ENCODE peak calls at places on chromosome 6, in five cellular contexts. F, V, M, P and X are unnamed samples.

GRCh38 chr6:24720131-24720603 is 1.2 kb upstream of the C6orf62 start:
- DNase-seq in M (peak), V (peak), F (peak), P (peak), X (peak)

GRCh38 chr6:144744720-144745119 is 459.6 kb downstream of the UTRN start:
- DNase-seq in V (no peak), F (no peak), M (no peak), P (peak), X (no peak)

GRCh38 chr6:16591681-16592549 is 169.3 kb downstream of the ATXN1 start:
- DNase-seq in V (no peak), M (no peak), P (no peak), F (no peak), X (peak)

GRCh38 chr6:124792386-124792785 is 169.9 kb upstream of the RNF217 start:
- DNase-seq in M (no peak), F (no peak), V (no peak), P (no peak), X (no peak)

GRCh38 chr6:131658287-131658686 is 21.2 kb downstream of the ENPP3 start:
- DNase-seq in P (no peak), V (no peak), F (no peak), M (no peak), X (no peak)

GRCh38 chr6:35694462-35694861 is 5.7 kb upstream of the FKBP5 start:
- DNase-seq in M (peak), F (peak), V (no peak), P (no peak), X (peak)

GRCh38 chr6:38509713-38510112 is 130.0 kb downstream of the BTBD9 start:
- DNase-seq in M (no peak), P (peak), V (no peak), F (no peak), X (no peak)

GRCh38 chr6:150685860-150686259 is 86.2 kb downstream of the PLEKHG1 start:
- DNase-seq in F (peak), M (peak), P (peak), V (peak), X (peak)

GRCh38 chr6:144417686-144418085 is 132.6 kb downstream of the UTRN start:
- DNase-seq in P (no peak), V (peak), M (no peak), F (no peak), X (no peak)

GRCh38 chr6:30882764-30883475 is 1.4 kb upstream of the DDR1 start:
- DNase-seq in M (peak), V (no peak), F (peak), P (no peak), X (no peak)

GRCh38 chr6:30881392-30881986 is 2.8 kb upstream of the DDR1 start:
- DNase-seq in F (no peak), V (no peak), M (no peak), P (no peak), X (no peak)

GRCh38 chr6:30880563-30881252 is 3.6 kb upstream of the DDR1 start:
- DNase-seq in P (no peak), V (no peak), F (no peak), M (no peak), X (no peak)

GRCh38 chr6:30883476-30883742 is 910 bp upstream of the DDR1 start:
- DNase-seq in V (no peak), P (no peak), F (no peak), M (no peak), X (no peak)

DNA sequence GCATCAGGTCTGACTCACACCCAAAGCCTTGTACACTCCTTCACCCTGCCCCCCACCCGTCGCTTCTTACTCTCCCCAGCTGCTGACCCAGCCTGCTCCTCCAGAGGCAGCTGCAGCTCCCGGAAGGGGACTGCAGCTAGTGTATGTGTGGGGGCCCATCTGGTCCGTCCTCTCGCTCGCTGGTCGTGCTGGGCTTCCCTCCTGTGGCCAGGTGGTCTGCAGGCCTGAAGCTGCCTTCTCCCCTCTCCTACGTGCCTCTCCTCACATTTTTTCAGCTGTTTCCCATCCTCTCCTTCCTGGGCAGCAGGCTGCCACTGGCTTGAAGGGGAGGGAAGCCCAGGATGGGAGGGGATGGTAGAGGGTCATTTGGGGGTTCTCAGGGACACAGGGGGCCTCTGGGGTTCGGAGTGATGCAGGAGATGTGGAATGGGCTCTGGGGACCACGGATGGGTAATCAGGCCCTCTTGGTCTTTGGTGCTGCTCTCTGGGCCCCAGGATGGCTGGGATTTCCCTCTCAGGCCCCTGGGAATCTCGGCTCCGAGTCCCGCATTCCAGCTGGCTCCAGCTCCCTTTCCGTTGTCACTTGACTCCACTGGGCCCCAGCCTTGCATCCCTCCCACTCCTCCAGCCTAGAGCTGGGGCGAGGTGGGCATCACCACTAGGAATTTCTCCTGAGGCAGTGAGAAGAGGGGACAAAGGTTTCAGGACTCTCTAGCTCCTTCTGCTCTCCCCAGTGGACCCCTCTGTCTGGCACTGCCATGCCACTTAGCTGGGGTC is 2.1 kb upstream of the DDR1 start:
- DNase-seq in F (no peak), V (no peak), M (no peak), P (no peak), X (no peak)
- TF ChIP-seq POLR2A in F (no peak), V (no peak), M (no peak), P (no peak), X (no peak)

GRCh38 chr6:148332088-148332487 is 10.6 kb upstream of the SASH1 start:
- DNase-seq in F (no peak), M (no peak), V (no peak), P (no peak), X (no peak)
- TF ChIP-seq MYC in F (no peak), M (no peak), V (no peak), P (no peak), X (no peak)

GRCh38 chr6:27279513-27280063 is 32.1 kb downstream of the PRSS16 start:
- DNase-seq in F (no peak), V (no peak), M (peak), P (no peak), X (no peak)

GRCh38 chr6:27280540-27281000 is 31.5 kb downstream of the POM121L2 start:
- DNase-seq in M (peak), P (peak), V (no peak), F (no peak), X (no peak)

GRCh38 chr6:27280064-27280539 is 32.0 kb downstream of the POM121L2 start:
- DNase-seq in V (peak), F (no peak), M (peak), P (peak), X (peak)

GRCh38 chr6:27273783-27274182 is 26.3 kb downstream of the PRSS16 start:
- DNase-seq in F (no peak), P (no peak), V (no peak), M (no peak), X (no peak)

DNA sequence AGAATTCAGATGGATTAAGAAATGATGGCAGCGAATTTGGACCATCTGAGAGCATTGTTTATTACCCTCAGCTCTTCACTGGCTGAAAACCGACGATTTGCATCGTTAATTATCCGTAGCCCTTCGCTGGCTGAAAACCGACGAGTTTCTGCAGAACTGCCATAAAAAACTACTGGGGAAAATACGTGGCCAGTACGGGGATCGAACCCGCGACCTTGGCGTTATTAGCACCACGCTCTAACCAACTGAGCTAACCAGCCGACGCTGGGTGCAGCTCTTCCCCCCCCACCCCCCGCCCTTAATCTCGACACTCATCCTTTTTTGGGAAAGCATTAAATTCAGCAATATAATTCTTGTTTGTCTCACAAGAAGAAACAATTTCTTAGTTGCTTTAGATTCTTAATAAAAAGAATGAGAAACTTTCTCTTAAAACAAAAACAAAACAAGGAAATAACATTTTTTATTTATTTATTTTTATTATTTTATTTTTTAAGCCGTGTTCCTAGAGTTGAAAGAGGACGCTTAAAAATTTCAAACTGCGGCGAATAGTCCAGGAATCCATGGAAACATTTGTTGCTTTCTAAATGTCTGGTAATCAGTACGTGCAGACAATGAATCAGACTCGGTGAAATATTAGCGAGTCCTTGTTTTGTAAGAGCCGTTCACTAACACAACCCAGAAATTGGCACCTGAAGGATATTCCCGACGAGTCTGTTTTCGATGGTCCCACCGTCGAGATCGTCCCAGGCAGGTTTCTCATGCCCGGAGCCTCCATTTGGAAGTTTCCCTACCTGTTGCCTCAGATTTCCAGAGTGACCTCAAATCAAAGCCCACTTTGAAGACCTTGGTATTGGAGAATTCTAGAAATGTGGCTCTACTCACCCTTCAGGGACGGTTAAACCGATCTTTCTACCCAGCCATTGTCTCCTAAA is 27.8 kb downstream of the PRSS16 start:
- DNase-seq in F (no peak), P (no peak), V (no peak), M (peak), X (peak)
- H3K4me3 ChIP-seq in F (peak), P (no peak), V (no peak), M (peak), X (no peak)

GRCh38 chr6:97978855-97979271 is 695.8 kb upstream of the MMS22L start:
- DNase-seq in M (peak), F (no peak), P (peak), V (no peak), X (peak)
- TF ChIP-seq POLR2A in M (no peak), F (no peak), P (no peak), V (no peak), X (no peak)

GRCh38 chr6:18543061-18543460 is 155.9 kb downstream of the RNF144B start:
- DNase-seq in P (no peak), M (no peak), V (no peak), F (no peak), X (no peak)
- TF ChIP-seq MYC in P (no peak), M (no peak), V (no peak), F (no peak), X (no peak)

GRCh38 chr6:127460465-127460864 is 1.3 kb upstream of the KIAA0408 start:
- DNase-seq in P (no peak), M (no peak), V (no peak), F (no peak), X (peak)

GRCh38 chr6:127458190-127458589 is 999 bp downstream of the KIAA0408 start:
- DNase-seq in V (no peak), M (no peak), F (no peak), P (no peak), X (no peak)

GRCh38 chr6:127457444-127458064 is 1.6 kb downstream of the KIAA0408 start:
- DNase-seq in P (no peak), V (no peak), M (no peak), F (no peak), X (peak)

GRCh38 chr6:127459231-127459641 is at the start of gene KIAA0408:
- DNase-seq in F (no peak), M (peak), P (no peak), V (peak), X (peak)

GRCh38 chr6:127458817-127459216 is 372 bp downstream of the KIAA0408 start:
- DNase-seq in M (no peak), V (no peak), P (peak), F (no peak), X (peak)
- H3K4me3 ChIP-seq in M (no peak), V (no peak), P (no peak), F (no peak), X (no peak)